ENCODE peak calls at places on chromosomes 5 and 9, in five cellular contexts. T is ovary, M is head of caudate nucleus, Y is glomerular endothelial cell, Q is activated T-cell treated with anti-CD3 and anti-CD28 coated beads for 24 hours. N is an unnamed sample.

GRCh38 chr9:12091865-12092527 is 601.2 kb upstream of the TYRP1 start:
- DNase-seq in T (no peak), M (no peak), Y (no peak), Q (no peak), N (no peak)

GRCh38 chr5:153513171-153513570 is 22.7 kb downstream of the GRIA1 start:
- DNase-seq in T (no peak), M (no peak), Y (no peak), Q (no peak), N (no peak)

GRCh38 chr9:106953166-106953565 is 90.2 kb downstream of the ZNF462 start:
- DNase-seq in T (peak), M (no peak), Y (no peak), Q (no peak), N (no peak)

GRCh38 chr9:116572095-116572748 is 114.9 kb upstream of the TRIM32 start:
- DNase-seq in T (peak), M (peak), Y (no peak), Q (no peak), N (peak)

GRCh38 chr5:168916266-168916665 is 337.1 kb upstream of the PANK3 start:
- DNase-seq in T (peak), M (peak), Y (no peak), Q (no peak), N (no peak)

GRCh38 chr9:133467101-133467500 is 7.3 kb downstream of the CACFD1 start:
- DNase-seq in T (no peak), M (no peak), Y (no peak), Q (no peak), N (no peak)

GRCh38 chr9:37514999-37515398 is 29.3 kb downstream of the POLR1E start:
- DNase-seq in T (no peak), M (no peak), Y (no peak), Q (no peak), N (no peak)

GRCh38 chr9:135394699-135395645 is 84.6 kb upstream of the PPP1R26 start:
- DNase-seq in T (no peak), M (peak), Y (no peak), Q (no peak), N (no peak)

GRCh38 chr9:33172256-33172678 is 5.1 kb upstream of the B4GALT1 start:
- DNase-seq in T (no peak), M (no peak), Y (no peak), Q (no peak), N (no peak)

GRCh38 chr9:89489548-89490527 is 8.1 kb downstream of the SEMA4D start:
- DNase-seq in T (no peak), M (no peak), Y (no peak), Q (no peak), N (no peak)

GRCh38 chr9:79526149-79526672 is 45.6 kb upstream of the TLE4 start:
- DNase-seq in T (no peak), M (no peak), Y (no peak), Q (no peak), N (no peak)

GRCh38 chr5:133392448-133392847 is 219.9 kb downstream of the FSTL4 start:
- DNase-seq in T (no peak), M (no peak), Y (no peak), Q (no peak), N (no peak)

GRCh38 chr9:104009853-104010252 is 84.3 kb upstream of the SMC2 start:
- DNase-seq in T (no peak), M (no peak), Y (no peak), Q (no peak), N (no peak)

GRCh38 chr5:176850371-176851245 is 40.2 kb downstream of the UNC5A start:
- DNase-seq in T (no peak), M (no peak), Y (no peak), Q (no peak), N (no peak)

GRCh38 chr5:143698534-143698933 is 113.4 kb upstream of the HMHB1 start:
- DNase-seq in T (no peak), M (no peak), Y (no peak), Q (no peak), N (no peak)

GRCh38 chr5:141234109-141234508 is 11.0 kb downstream of the PCDHB14 start:
- DNase-seq in T (peak), M (no peak), Y (no peak), Q (no peak), N (no peak)

GRCh38 chr5:111930407-111930806 is 173.4 kb upstream of the NREP start:
- DNase-seq in T (no peak), M (no peak), Y (no peak), Q (no peak), N (no peak)

GRCh38 chr9:112751059-112751795 is 667 bp downstream of the SNX30 start:
- DNase-seq in T (peak), M (peak), Y (no peak), Q (no peak), N (peak)

GRCh38 chr5:126591549-126591948 is 3.5 kb downstream of the ALDH7A1 start:
- DNase-seq in T (no peak), M (no peak), Y (no peak), Q (no peak), N (no peak)

GRCh38 chr9:5326893-5327548 is 12.7 kb downstream of the RLN1 start:
- DNase-seq in T (no peak), M (no peak), Y (no peak), Q (no peak), N (no peak)

GRCh38 chr5:157252741-157253465 is 13.0 kb upstream of the CYFIP2 start:
- DNase-seq in T (no peak), M (no peak), Y (no peak), Q (peak), N (no peak)

GRCh38 chr9:72480931-72481330 is 40.5 kb upstream of the TMC1 start:
- DNase-seq in T (no peak), M (no peak), Y (no peak), Q (no peak), N (no peak)

GRCh38 chr9:6686396-6686795 is 40.9 kb upstream of the GLDC start:
- DNase-seq in T (no peak), M (peak), Y (no peak), Q (no peak), N (no peak)

GRCh38 chr5:31364881-31365636 is 166.8 kb downstream of the DROSHA start:
- DNase-seq in T (no peak), M (no peak), Y (no peak), Q (no peak), N (no peak)

GRCh38 chr9:3331801-3332200 is 194.0 kb downstream of the RFX3 start:
- DNase-seq in T (no peak), M (no peak), Y (no peak), Q (no peak), N (no peak)

GRCh38 chr9:120477534-120478001 is 102.4 kb downstream of the CDK5RAP2 start:
- DNase-seq in T (peak), M (peak), Y (no peak), Q (no peak), N (peak)

GRCh38 chr9:95370064-95370463 is 52.6 kb upstream of the FANCC start:
- DNase-seq in T (no peak), M (no peak), Y (no peak), Q (no peak), N (peak)

GRCh38 chr5:117682416-117682815 is 1107.8 kb upstream of the SEMA6A start:
- DNase-seq in T (no peak), M (no peak), Y (no peak), Q (no peak), N (peak)

GRCh38 chr9:124894741-124895170 is 32.8 kb downstream of the ARPC5L start:
- DNase-seq in T (no peak), M (peak), Y (peak), Q (no peak), N (peak)

GRCh38 chr5:109865636-109866035 is 175.9 kb downstream of the MAN2A1 start:
- DNase-seq in T (peak), M (no peak), Y (peak), Q (no peak), N (peak)

GRCh38 chr5:178766936-178767912 is 36.8 kb upstream of the ZNF354A start:
- DNase-seq in T (no peak), M (no peak), Y (no peak), Q (no peak), N (no peak)

GRCh38 chr9:86099695-86100364 is 472 bp upstream of the GOLM1 start:
- DNase-seq in T (peak), M (peak), Y (no peak), Q (no peak), N (no peak)

GRCh38 chr5:102971693-102972293 is 148.1 kb downstream of the GIN1 start:
- DNase-seq in T (no peak), M (no peak), Y (peak), Q (no peak), N (peak)

GRCh38 chr5:154459015-154459414 is 13.2 kb downstream of the SAP30L start:
- DNase-seq in T (no peak), M (no peak), Y (no peak), Q (no peak), N (no peak)

GRCh38 chr9:13900449-13900848 is 413.5 kb downstream of the NFIB start:
- DNase-seq in T (no peak), M (no peak), Y (no peak), Q (no peak), N (no peak)

GRCh38 chr9:87550253-87550954 is 52.7 kb downstream of the DAPK1 start:
- DNase-seq in T (no peak), M (no peak), Y (no peak), Q (no peak), N (no peak)

N was measured in astrocyte of the cerebellum.